ENCODE peak calls at places on chromosomes 5 and 9, in five cellular contexts. Z is progenitor cell of endocrine pancreas, O is breast epithelium, L is A549, E is fibroblast of lung. T is an unnamed sample.

GRCh38 chr5:84635235-84636055 is 250.8 kb upstream of the EDIL3 start:
- DNase-seq in Z (no peak), L (no peak), E (no peak), O (no peak), T (no peak)

GRCh38 chr9:124676159-124676551 is 95.0 kb downstream of the NR6A1 start:
- DNase-seq in O (no peak), E (no peak), Z (no peak), L (no peak), T (no peak)

GRCh38 chr9:118929317-118929716 is 439.9 kb downstream of the BRINP1 start:
- DNase-seq in E (no peak), L (no peak), Z (no peak), O (no peak), T (no peak)

GRCh38 chr9:36169166-36169565 is at the start of gene CCIN:
- DNase-seq in E (no peak), L (no peak), Z (no peak), O (no peak), T (no peak)

GRCh38 chr5:142143878-142144277 is 35.3 kb downstream of the NDFIP1 start:
- DNase-seq in L (peak), O (no peak), E (peak), Z (no peak), T (no peak)

GRCh38 chr9:18447131-18447530 is 26.8 kb upstream of the ADAMTSL1 start:
- DNase-seq in Z (no peak), E (peak), O (peak), L (no peak), T (no peak)

GRCh38 chr9:17319822-17320221 is 185.0 kb downstream of the CNTLN start:
- DNase-seq in E (no peak), L (no peak), Z (no peak), O (no peak), T (no peak)

GRCh38 chr5:80834710-80835109 is 125.5 kb upstream of the RASGRF2 start:
- DNase-seq in Z (no peak), O (no peak), L (no peak), E (no peak), T (no peak)

GRCh38 chr9:98879094-98879957 is 64.4 kb upstream of the COL15A1 start:
- DNase-seq in L (no peak), Z (no peak), O (no peak), E (no peak), T (no peak)

GRCh38 chr5:149172261-149172660 is 31.0 kb downstream of the ABLIM3 start:
- DNase-seq in Z (no peak), E (peak), L (no peak), O (no peak), T (no peak)

GRCh38 chr9:28821240-28821639 is 1248.0 kb upstream of the C9orf72 start:
- DNase-seq in O (no peak), Z (no peak), L (no peak), E (no peak), T (no peak)

GRCh38 chr9:28824410-28824963 is 1251.2 kb upstream of the C9orf72 start:
- DNase-seq in E (no peak), L (no peak), O (no peak), Z (no peak), T (no peak)

DNA sequence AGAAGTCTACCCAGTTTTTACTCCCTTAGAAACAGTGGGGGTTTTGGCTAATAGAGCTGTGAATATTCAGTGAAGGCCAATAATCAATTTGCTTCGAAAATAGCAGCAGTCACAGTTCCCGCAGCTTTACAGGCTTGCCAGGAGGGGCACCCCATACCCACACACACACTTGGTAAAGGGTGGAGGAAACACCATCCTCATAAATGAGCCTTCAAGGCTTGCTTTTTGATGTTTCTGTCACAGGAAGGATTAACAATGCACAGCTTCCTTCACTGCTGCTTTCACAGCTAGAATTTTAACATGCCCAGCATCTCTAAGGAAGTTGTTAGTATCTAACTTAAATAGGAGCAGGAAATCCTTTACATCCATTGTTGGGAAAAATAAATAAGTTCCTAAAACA is 1247.5 kb upstream of the C9orf72 start:
- DNase-seq in E (no peak), Z (no peak), O (no peak), L (peak), T (peak)
- TF ChIP-seq CTCF in E (no peak), Z (peak), O (no peak), L (no peak), T (no peak)

DNA sequence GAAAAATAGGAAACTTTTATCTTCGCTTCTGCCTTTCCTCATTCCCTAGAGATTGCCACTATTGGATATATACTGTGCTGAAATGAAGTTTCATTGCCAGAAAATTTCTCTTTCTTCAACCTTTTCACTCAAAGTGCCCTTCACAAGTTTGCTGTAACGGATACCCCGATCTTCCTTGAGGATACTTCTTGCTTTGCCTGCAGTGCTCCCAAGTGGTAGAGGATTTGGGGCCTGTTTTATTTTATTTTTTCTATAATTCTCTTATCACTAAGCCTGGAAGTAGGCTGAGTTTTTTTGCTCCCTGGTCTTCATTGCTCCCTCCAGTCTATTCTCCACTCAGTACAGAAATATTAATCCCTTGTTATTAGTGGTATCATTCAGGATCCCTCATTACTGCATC is 481.4 kb upstream of the CDH18 start:
- DNase-seq in L (no peak), E (no peak), O (no peak), Z (no peak), T (no peak)
- TF ChIP-seq CTCF in L (no peak), E (no peak), O (no peak), Z (no peak), T (no peak)

GRCh38 chr5:140371356-140372151 is 11.6 kb downstream of the SLC4A9 start:
- DNase-seq in Z (no peak), E (no peak), L (no peak), O (no peak), T (no peak)

GRCh38 chr5:140367631-140368013 is 7.6 kb downstream of the SLC4A9 start:
- DNase-seq in Z (no peak), E (no peak), O (no peak), L (no peak), T (no peak)

DNA sequence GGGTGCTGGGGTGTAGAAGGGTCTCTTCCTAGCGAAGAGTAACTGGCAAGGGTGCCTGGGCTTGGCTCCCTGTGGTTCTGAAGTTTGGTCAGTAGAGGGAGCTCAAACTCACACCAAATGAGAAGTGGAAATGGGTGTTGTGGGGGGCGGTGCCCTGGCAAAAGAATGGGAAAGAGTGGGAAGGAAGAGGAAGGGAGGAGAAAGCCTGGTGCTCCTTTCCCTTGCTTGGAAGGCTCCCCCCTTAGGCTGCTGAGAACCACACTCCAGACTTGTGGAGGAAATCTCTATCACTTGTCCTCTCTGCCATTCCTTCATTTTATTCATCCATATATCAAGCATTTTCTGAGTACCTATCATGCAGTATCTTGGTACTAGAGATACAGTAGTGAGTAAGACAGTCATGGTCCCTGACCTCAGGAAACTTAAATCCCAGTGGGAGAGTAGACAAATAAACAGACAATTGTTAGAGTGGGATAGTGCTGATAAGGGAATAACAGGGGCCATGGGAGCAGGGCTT is 13.0 kb downstream of the SLC4A9 start:
- DNase-seq in E (peak), O (peak), L (peak), Z (peak), T (peak)
- TF ChIP-seq CTCF in E (peak), O (peak), L (peak), Z (peak), T (peak)

DNA sequence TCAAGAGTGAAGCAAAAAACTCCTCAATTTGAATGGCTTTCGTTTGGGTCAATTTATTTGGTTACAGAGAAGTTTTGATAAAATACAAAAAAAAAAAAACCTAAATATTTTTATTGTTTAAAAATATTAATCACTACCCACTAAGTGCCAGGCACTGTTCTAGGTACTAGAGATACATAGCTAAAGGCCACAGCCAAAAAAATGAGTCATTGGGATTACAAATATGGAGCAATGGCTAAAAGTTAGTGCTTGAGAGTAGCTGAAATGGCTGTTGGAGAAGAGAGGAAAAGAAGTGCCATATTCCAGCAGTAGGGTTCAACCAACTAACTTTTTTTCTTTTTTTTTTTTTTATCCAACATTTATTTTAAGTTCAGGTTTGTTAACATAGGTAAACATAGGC is 130.1 kb upstream of the PTGER4 start:
- DNase-seq in O (no peak), Z (no peak), E (peak), L (no peak), T (no peak)
- TF ChIP-seq CTCF in O (no peak), Z (no peak), E (no peak), L (no peak), T (no peak)

GRCh38 chr5:32170303-32171170 is 3.6 kb downstream of the GOLPH3 start:
- DNase-seq in Z (no peak), E (peak), L (peak), O (no peak), T (no peak)

GRCh38 chr5:32173394-32174010 is 617 bp downstream of the GOLPH3 start:
- DNase-seq in L (peak), O (peak), E (peak), Z (peak), T (peak)

GRCh38 chr5:32168460-32169033 is 5.6 kb downstream of the GOLPH3 start:
- DNase-seq in L (no peak), Z (no peak), E (peak), O (no peak), T (no peak)

GRCh38 chr5:32172908-32173393 is 1.2 kb downstream of the GOLPH3 start:
- DNase-seq in Z (no peak), E (no peak), L (no peak), O (no peak), T (no peak)

DNA sequence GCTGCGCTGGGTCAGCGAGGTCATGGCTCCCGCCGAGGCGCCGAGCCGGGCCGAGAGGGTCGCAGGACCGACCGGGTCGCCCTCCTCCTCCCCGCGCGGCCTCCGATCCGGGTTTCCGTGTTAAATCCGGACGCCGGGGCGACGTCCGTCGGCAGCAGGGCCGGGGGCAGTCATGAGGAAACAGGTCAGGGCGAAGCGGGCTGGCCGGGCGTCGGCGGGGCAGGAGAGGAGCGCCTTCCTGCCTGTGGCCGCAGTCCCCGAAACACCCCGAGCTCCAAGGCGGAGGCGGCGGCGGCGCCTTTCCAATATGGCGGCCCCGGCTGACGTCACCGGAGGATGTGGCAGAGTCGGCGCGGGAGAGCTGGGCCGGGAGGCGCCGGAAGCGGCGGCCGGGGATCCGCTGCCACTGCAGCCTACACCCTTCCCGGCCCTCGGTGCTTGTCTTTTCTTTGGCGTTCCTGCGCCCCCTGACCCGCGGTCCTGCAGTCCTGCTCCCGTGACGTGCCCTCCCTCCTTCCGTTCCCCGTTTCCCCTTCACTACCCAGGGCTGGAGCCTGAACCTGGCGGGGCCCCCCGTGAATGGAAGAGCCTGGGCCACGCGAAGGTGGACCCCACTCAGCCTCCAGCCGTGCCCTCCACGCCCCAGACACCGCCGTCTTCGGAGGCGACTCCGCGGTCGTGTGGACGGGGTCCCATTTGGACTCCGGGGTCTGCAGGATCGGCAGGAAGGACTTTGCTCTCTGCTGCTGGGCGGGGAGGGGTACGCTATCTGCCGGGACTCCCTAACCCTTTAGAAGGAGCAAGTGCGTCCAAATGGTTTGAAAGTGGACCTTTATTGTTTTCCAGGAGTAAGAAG is at the start of gene GOLPH3:
- DNase-seq in O (peak), E (peak), Z (peak), L (peak), T (peak)
- TF ChIP-seq CTCF in O (no peak), E (no peak), Z (no peak), L (no peak), T (no peak)